ENCODE peak calls at places on chromosomes 5 and 9, in four cellular contexts. One of them, this sample, is unnamed.

GRCh38 chr5:36944607-36945225 is 68.1 kb downstream of the NIPBL start:
- DNase-seq in AG20443: peak
- DNase-seq in head of caudate nucleus: no peak
- DNase-seq in fibroblast of gingiva: peak
- DNase-seq in this sample: no peak

GRCh38 chr9:99055384-99055783 is 49.5 kb upstream of the TGFBR1 start:
- DNase-seq in AG20443: no peak
- DNase-seq in head of caudate nucleus: no peak
- DNase-seq in fibroblast of gingiva: no peak
- DNase-seq in this sample: no peak

GRCh38 chr5:42636946-42637345 is 119.7 kb upstream of the CCDC152 start:
- DNase-seq in AG20443: no peak
- DNase-seq in head of caudate nucleus: no peak
- DNase-seq in fibroblast of gingiva: no peak
- DNase-seq in this sample: no peak

GRCh38 chr5:61277190-61277589 is 54.9 kb upstream of the ZSWIM6 start:
- DNase-seq in AG20443: peak
- DNase-seq in head of caudate nucleus: peak
- DNase-seq in fibroblast of gingiva: peak
- DNase-seq in this sample: no peak

GRCh38 chr5:174119386-174119785 is 73.9 kb downstream of the NSG2 start:
- DNase-seq in AG20443: no peak
- DNase-seq in head of caudate nucleus: peak
- DNase-seq in fibroblast of gingiva: no peak
- DNase-seq in this sample: no peak

GRCh38 chr5:32709789-32710334 is 1.3 kb upstream of the NPR3 start:
- DNase-seq in AG20443: peak
- DNase-seq in head of caudate nucleus: peak
- DNase-seq in fibroblast of gingiva: peak
- DNase-seq in this sample: peak

GRCh38 chr9:116661037-116661954 is 25.8 kb upstream of the TRIM32 start:
- DNase-seq in AG20443: peak
- DNase-seq in head of caudate nucleus: peak
- DNase-seq in fibroblast of gingiva: peak
- DNase-seq in this sample: peak

GRCh38 chr5:458547-459353 is 15.8 kb downstream of the EXOC3 start:
- DNase-seq in AG20443: peak
- DNase-seq in head of caudate nucleus: peak
- DNase-seq in fibroblast of gingiva: peak
- DNase-seq in this sample: peak

GRCh38 chr9:116286287-116286686 is 132.7 kb downstream of the PAPPA start:
- DNase-seq in AG20443: no peak
- DNase-seq in head of caudate nucleus: no peak
- DNase-seq in fibroblast of gingiva: no peak
- DNase-seq in this sample: no peak

GRCh38 chr9:115733318-115733717 is 420.3 kb upstream of the PAPPA start:
- DNase-seq in AG20443: no peak
- DNase-seq in head of caudate nucleus: no peak
- DNase-seq in fibroblast of gingiva: no peak
- DNase-seq in this sample: no peak

GRCh38 chr5:134075102-134075501 is 39.4 kb upstream of the TCF7 start:
- DNase-seq in AG20443: no peak
- DNase-seq in head of caudate nucleus: no peak
- DNase-seq in fibroblast of gingiva: no peak
- DNase-seq in this sample: no peak

This sample was measured in osteoblast.